ENCODE peak calls at places on chromosomes 1 and 21, in five cellular contexts. Q is stimulated activated CD8-positive, alpha-beta memory T cell treated with anti-CD3 and anti-CD28 coated beads, Interleukin-7, amount 100 ng/mL, for 4 hours; K is fibroblast of the conjunctiva; C is AG10803; R is H4. N is an unnamed sample.

GRCh38 chr1:87436534-87436933 is 107.9 kb downstream of the LMO4 start:
- DNase-seq in Q (no peak), K (no peak), C (no peak), R (no peak), N (no peak)

GRCh38 chr1:41578712-41579335 is 94.3 kb upstream of the EDN2 start:
- DNase-seq in Q (no peak), K (peak; percentile 4), C (peak; percentile 20), R (peak; percentile 78), N (no peak)

GRCh38 chr1:208917719-208918118 is 665.8 kb upstream of the CAMK1G start:
- DNase-seq in Q (no peak), K (no peak), C (no peak), R (no peak), N (no peak)

GRCh38 chr21:34702341-34702807 is 33.6 kb downstream of the CLIC6 start:
- DNase-seq in Q (no peak), K (peak; percentile 48), C (peak; percentile 98), R (peak; percentile 30), N (no peak)

GRCh38 chr1:63189677-63190076 is 132.7 kb upstream of the FOXD3 start:
- DNase-seq in Q (no peak), K (no peak), C (no peak), R (peak; percentile 29), N (peak; percentile 44)

GRCh38 chr21:35540950-35541632 is 492.0 kb upstream of the RUNX1 start:
- DNase-seq in Q (no peak), K (no peak), C (peak; percentile 95), R (no peak), N (no peak)

GRCh38 chr1:36561365-36561731 is 78.6 kb upstream of the CSF3R start:
- DNase-seq in Q (no peak), K (no peak), C (no peak), R (no peak), N (no peak)

GRCh38 chr21:38955495-38955894 is 149.8 kb downstream of the ETS2 start:
- DNase-seq in Q (no peak), K (no peak), C (peak; percentile 36), R (peak; percentile 51), N (no peak)

GRCh38 chr21:16084776-16085364 is 355.1 kb downstream of the USP25 start:
- DNase-seq in Q (no peak), K (peak; percentile 33), C (peak; percentile 59), R (peak; percentile 86), N (no peak)

GRCh38 chr21:46183910-46184624 is at the start of gene SPATC1L:
- DNase-seq in Q (peak; percentile 42), K (no peak), C (peak; percentile 66), R (no peak), N (peak; percentile 47)

GRCh38 chr1:93567255-93567918 is 114.2 kb downstream of the BCAR3 start:
- DNase-seq in Q (no peak), K (no peak), C (peak; percentile 76), R (no peak), N (no peak)